ENCODE peak calls at places on chromosomes 5 and 9, in five cellular contexts. One of them, this sample, is unnamed.

GRCh38 chr5:169637856-169638190 is 748 bp downstream of the DOCK2 start:
- DNase-seq in effector CD8-positive, alpha-beta T cell: peak
- DNase-seq in stimulated activated CD4-positive, alpha-beta T cell treated with anti-CD3 and anti-CD28 coated beads, TNF-alpha, amount 100 ng/mL, for 4 hours: peak
- DNase-seq in germinal center: peak
- DNase-seq in astrocyte of the spinal cord: no peak
- DNase-seq in this sample: peak

GRCh38 chr5:59799668-59800374 is 93.7 kb downstream of the PDE4D start:
- DNase-seq in effector CD8-positive, alpha-beta T cell: no peak
- DNase-seq in stimulated activated CD4-positive, alpha-beta T cell treated with anti-CD3 and anti-CD28 coated beads, TNF-alpha, amount 100 ng/mL, for 4 hours: no peak
- DNase-seq in germinal center: peak
- DNase-seq in astrocyte of the spinal cord: peak
- DNase-seq in this sample: no peak

GRCh38 chr5:132385321-132386105 is 16.0 kb downstream of the SLC22A5 start:
- DNase-seq in effector CD8-positive, alpha-beta T cell: peak
- DNase-seq in stimulated activated CD4-positive, alpha-beta T cell treated with anti-CD3 and anti-CD28 coated beads, TNF-alpha, amount 100 ng/mL, for 4 hours: peak
- DNase-seq in germinal center: peak
- DNase-seq in astrocyte of the spinal cord: peak
- DNase-seq in this sample: peak

GRCh38 chr5:18114161-18114802 is 480.0 kb downstream of the TAF11L14 start:
- DNase-seq in effector CD8-positive, alpha-beta T cell: no peak
- DNase-seq in stimulated activated CD4-positive, alpha-beta T cell treated with anti-CD3 and anti-CD28 coated beads, TNF-alpha, amount 100 ng/mL, for 4 hours: no peak
- DNase-seq in germinal center: no peak
- DNase-seq in astrocyte of the spinal cord: no peak
- DNase-seq in this sample: no peak

GRCh38 chr9:116661037-116661954 is 25.8 kb upstream of the TRIM32 start:
- DNase-seq in effector CD8-positive, alpha-beta T cell: no peak
- DNase-seq in stimulated activated CD4-positive, alpha-beta T cell treated with anti-CD3 and anti-CD28 coated beads, TNF-alpha, amount 100 ng/mL, for 4 hours: no peak
- DNase-seq in germinal center: peak
- DNase-seq in astrocyte of the spinal cord: peak
- DNase-seq in this sample: no peak

GRCh38 chr5:117095803-117096332 is 521.2 kb upstream of the SEMA6A start:
- DNase-seq in effector CD8-positive, alpha-beta T cell: no peak
- DNase-seq in stimulated activated CD4-positive, alpha-beta T cell treated with anti-CD3 and anti-CD28 coated beads, TNF-alpha, amount 100 ng/mL, for 4 hours: no peak
- DNase-seq in germinal center: no peak
- DNase-seq in astrocyte of the spinal cord: no peak
- DNase-seq in this sample: no peak

GRCh38 chr5:79301046-79301712 is 65.2 kb downstream of the JMY start:
- DNase-seq in effector CD8-positive, alpha-beta T cell: no peak
- DNase-seq in stimulated activated CD4-positive, alpha-beta T cell treated with anti-CD3 and anti-CD28 coated beads, TNF-alpha, amount 100 ng/mL, for 4 hours: no peak
- DNase-seq in germinal center: no peak
- DNase-seq in astrocyte of the spinal cord: peak
- DNase-seq in this sample: no peak

GRCh38 chr9:95130484-95130883 is 187.0 kb downstream of the FANCC start:
- DNase-seq in effector CD8-positive, alpha-beta T cell: no peak
- DNase-seq in stimulated activated CD4-positive, alpha-beta T cell treated with anti-CD3 and anti-CD28 coated beads, TNF-alpha, amount 100 ng/mL, for 4 hours: no peak
- DNase-seq in germinal center: no peak
- DNase-seq in astrocyte of the spinal cord: no peak
- DNase-seq in this sample: no peak

GRCh38 chr5:134003957-134004625 is 684 bp downstream of the VDAC1 start:
- DNase-seq in effector CD8-positive, alpha-beta T cell: no peak
- DNase-seq in stimulated activated CD4-positive, alpha-beta T cell treated with anti-CD3 and anti-CD28 coated beads, TNF-alpha, amount 100 ng/mL, for 4 hours: peak
- DNase-seq in germinal center: peak
- DNase-seq in astrocyte of the spinal cord: peak
- DNase-seq in this sample: peak